ENCODE peak calls at places on chromosomes 3 and 15, in four cellular contexts. C, L, R and Z are unnamed samples.

GRCh38 chr3:88219138-88219792 is 69.5 kb downstream of the C3orf38 start:
- DNase-seq in L (peak), C (peak), R (peak), Z (peak)

GRCh38 chr3:139124197-139124596 is 79.5 kb upstream of the PRR23C start:
- DNase-seq in R (no peak), C (no peak), L (no peak), Z (no peak)

GRCh38 chr15:93378547-93378946 is 289.5 kb upstream of the RGMA start:
- DNase-seq in R (no peak), L (no peak), C (no peak), Z (no peak)

GRCh38 chr15:39194431-39194830 is 386.4 kb upstream of the THBS1 start:
- DNase-seq in C (no peak), R (no peak), L (no peak), Z (no peak)

GRCh38 chr3:125519678-125520562 is at the start of gene SNX4:
- DNase-seq in R (peak), L (peak), C (peak), Z (peak)

GRCh38 chr3:97010881-97011657 is 196.7 kb downstream of the EPHA6 start:
- DNase-seq in C (no peak), R (no peak), L (no peak), Z (no peak)

GRCh38 chr3:169744332-169745054 is 20.4 kb downstream of the TERC start:
- DNase-seq in C (peak), L (no peak), R (no peak), Z (no peak)

GRCh38 chr15:66758844-66759243 is 56.8 kb downstream of the SMAD6 start:
- DNase-seq in R (no peak), L (peak), C (no peak), Z (no peak)

GRCh38 chr3:29515451-29515850 is 234.6 kb downstream of the RBMS3 start:
- DNase-seq in R (no peak), L (peak), C (no peak), Z (no peak)

GRCh38 chr15:63517614-63518013 is 13.2 kb downstream of the USP3 start:
- DNase-seq in C (no peak), L (no peak), R (no peak), Z (no peak)

GRCh38 chr3:105401691-105402149 is 35.0 kb downstream of the ALCAM start:
- DNase-seq in C (no peak), R (no peak), L (peak), Z (no peak)

GRCh38 chr3:42148982-42149432 is 57.9 kb downstream of the TRAK1 start:
- DNase-seq in R (no peak), C (peak), L (peak), Z (peak)

GRCh38 chr3:179981646-179982045 is 55.1 kb downstream of the PEX5L start:
- DNase-seq in C (no peak), R (no peak), L (no peak), Z (no peak)

GRCh38 chr15:92958105-92958504 is 58.0 kb downstream of the CHD2 start:
- DNase-seq in R (no peak), C (no peak), L (no peak), Z (no peak)

GRCh38 chr3:188164248-188164687 is 10.3 kb downstream of the LPP start:
- DNase-seq in R (no peak), L (peak), C (no peak), Z (no peak)

GRCh38 chr3:194294888-194295214 is 56.3 kb downstream of the CPN2 start:
- DNase-seq in C (peak), R (no peak), L (no peak), Z (no peak)

GRCh38 chr3:45972534-45973402 is 22.9 kb downstream of the FYCO1 start:
- DNase-seq in C (no peak), R (no peak), L (peak), Z (no peak)

GRCh38 chr3:184815046-184815930 is 3.3 kb downstream of the VPS8 start:
- DNase-seq in R (no peak), L (no peak), C (no peak), Z (no peak)

GRCh38 chr3:126450219-126450618 is 25.5 kb downstream of the ZXDC start:
- DNase-seq in R (no peak), C (no peak), L (no peak), Z (no peak)

GRCh38 chr15:47196057-47196456 is 521.2 kb upstream of the SEMA6D start:
- DNase-seq in C (peak), L (peak), R (peak), Z (peak)

GRCh38 chr15:47188766-47189507 is 528.4 kb upstream of the SEMA6D start:
- DNase-seq in L (no peak), R (no peak), C (no peak), Z (no peak)

GRCh38 chr15:47194718-47195117 is 522.6 kb upstream of the SEMA6D start:
- DNase-seq in R (no peak), C (peak), L (peak), Z (no peak)
- TF ChIP-seq CTCF in R (no peak), C (peak), L (peak), Z (no peak)

DNA sequence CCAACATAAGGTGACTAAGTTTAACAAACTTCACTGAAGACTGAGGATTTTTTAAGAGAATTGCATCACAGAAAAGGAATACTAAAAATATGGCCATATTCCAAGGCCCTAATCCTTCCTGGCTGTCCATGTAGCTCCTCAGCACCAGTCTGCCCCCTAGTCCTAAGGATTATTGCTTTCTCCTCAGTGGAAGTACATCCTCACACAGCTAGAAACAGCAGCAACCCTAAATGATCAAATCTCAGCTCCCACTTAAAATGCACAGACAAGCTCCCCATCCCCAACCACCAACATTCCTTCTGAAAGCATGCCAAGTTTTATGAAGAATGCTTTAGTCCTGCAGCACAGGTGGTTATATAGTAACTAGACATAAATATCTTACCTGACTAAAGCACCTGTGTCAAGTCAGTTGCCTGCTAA is 14.7 kb downstream of the ST3GAL6 start:
- DNase-seq in L (no peak), R (no peak), C (no peak), Z (no peak)
- TF ChIP-seq CTCF in L (peak), R (no peak), C (no peak), Z (no peak)

GRCh38 chr15:51286816-51287215 is 51.6 kb downstream of the CYP19A1 start:
- DNase-seq in L (no peak), C (no peak), R (peak), Z (no peak)
- TF ChIP-seq CTCF in L (no peak), C (no peak), R (peak), Z (no peak)

DNA sequence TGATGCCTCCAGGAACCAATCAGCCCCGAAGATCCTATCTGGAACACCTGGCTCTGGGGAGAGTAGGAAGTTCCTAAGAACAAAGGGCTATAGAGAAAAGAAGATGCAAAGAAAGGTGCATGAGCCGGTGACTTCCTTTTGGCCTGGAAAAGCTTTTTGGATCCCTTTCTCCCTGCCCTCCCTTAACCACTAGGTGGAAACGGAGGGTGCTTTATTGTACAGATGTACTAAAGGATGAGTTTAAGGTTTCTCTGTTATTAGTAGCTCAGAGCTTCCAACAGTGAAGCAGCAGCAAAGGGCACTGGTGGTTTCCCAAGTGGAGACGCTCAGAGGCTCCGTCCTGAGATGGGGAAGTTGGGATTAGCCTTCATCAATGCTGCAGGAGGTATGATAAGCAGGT is 6.0 kb upstream of the ADGRG7 start:
- DNase-seq in R (peak), C (peak), L (peak), Z (peak)
- TF ChIP-seq CTCF in R (peak), C (peak), L (peak), Z (no peak)

GRCh38 chr3:167187211-167187610 is 192.9 kb downstream of the ZBBX start:
- DNase-seq in C (no peak), L (no peak), R (no peak), Z (no peak)

GRCh38 chr3:167188592-167188991 is 191.5 kb downstream of the ZBBX start:
- DNase-seq in L (no peak), R (no peak), C (no peak), Z (no peak)

GRCh38 chr3:167184511-167184910 is 195.6 kb downstream of the ZBBX start:
- DNase-seq in L (peak), C (peak), R (no peak), Z (no peak)
- TF ChIP-seq CTCF in L (no peak), C (peak), R (no peak), Z (no peak)

GRCh38 chr15:81223346-81223971 is 26.8 kb downstream of the IL16 start:
- DNase-seq in C (no peak), R (no peak), L (no peak), Z (no peak)

GRCh38 chr15:81224232-81224631 is 27.6 kb downstream of the IL16 start:
- DNase-seq in C (no peak), R (no peak), L (no peak), Z (no peak)

GRCh38 chr15:81225161-81225671 is 28.5 kb downstream of the IL16 start:
- DNase-seq in L (no peak), C (no peak), R (no peak), Z (no peak)

GRCh38 chr15:81221449-81221848 is 24.8 kb downstream of the IL16 start:
- DNase-seq in C (no peak), L (no peak), R (no peak), Z (no peak)

DNA sequence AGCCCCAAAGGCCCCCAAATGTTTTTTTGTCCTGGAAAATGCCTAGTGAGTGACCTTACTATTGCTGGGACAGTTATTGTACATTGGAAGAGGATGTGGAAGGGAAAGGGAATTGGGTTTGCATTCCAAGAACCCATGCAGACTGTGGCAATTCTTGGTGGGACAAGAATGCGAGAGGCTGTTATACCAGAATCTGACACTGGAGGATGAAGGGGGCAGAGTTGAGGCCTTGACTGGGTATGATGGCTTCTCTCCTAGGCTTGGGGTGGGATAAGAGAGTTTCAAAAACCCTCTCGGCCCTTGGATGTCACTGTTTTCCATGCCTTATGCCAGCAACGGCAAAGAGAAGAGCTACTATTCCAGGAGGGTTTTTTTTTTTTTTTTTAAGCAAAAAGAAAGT is 25.3 kb downstream of the IL16 start:
- DNase-seq in C (no peak), R (no peak), L (no peak), Z (no peak)
- TF ChIP-seq CTCF in C (peak), R (no peak), L (no peak), Z (no peak)

GRCh38 chr15:31571676-31572075 is 245.0 kb downstream of the KLF13 start:
- DNase-seq in L (peak), R (no peak), C (no peak), Z (no peak)
- TF ChIP-seq CTCF in L (no peak), R (no peak), C (no peak), Z (no peak)

DNA sequence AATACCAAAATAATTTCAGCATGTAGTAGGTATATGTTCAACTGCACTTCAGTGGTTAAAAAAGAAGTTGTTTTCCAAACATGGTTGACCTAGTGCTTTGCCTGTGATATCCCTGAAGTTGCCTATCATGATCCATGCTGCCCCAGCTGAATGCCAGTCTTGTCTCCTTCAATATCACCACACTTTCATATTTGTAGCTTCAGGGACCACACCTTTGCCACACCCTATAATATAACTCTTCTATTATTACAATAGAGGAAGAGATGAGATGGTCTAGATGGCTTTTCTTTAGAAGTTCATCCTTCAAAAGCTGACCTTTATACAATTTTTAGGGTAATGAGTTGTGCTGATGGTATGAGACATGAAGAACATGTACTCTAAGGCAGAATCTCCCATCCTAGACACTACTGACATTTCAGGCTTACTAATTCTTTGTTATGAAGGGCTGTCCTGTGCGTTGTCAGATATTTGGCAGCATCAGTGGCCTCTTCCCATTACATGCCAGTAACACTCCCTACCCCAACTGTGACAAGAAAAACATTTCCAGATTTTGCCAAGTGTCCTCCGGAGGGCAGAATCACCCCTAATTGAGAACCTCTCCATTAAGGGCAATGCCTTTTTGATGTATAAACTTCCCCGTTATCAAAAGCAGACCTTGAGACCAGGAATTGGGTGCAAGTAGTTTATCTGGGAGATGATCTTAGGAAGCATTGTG is 76.2 kb upstream of the PLCL2 start:
- DNase-seq in R (no peak), C (no peak), L (no peak), Z (no peak)
- TF ChIP-seq CTCF in R (peak), C (peak), L (no peak), Z (no peak)